ENCODE peak calls at places on chromosomes 12 and 14, in ten cellular contexts. F, E, L, U, N, M, K, Q, O and I are unnamed samples.

GRCh38 chr14:80956922-80957321 is 1.5 kb downstream of the TSHR start:
- DNase-seq in F (no peak), E (no peak), L (no peak), U (no peak), N (no peak), M (no peak), K (no peak), Q (no peak), O (no peak), I (no peak)

GRCh38 chr12:104275689-104276088 is 27.9 kb upstream of the EID3 start:
- DNase-seq in F (no peak), E (no peak), L (no peak), U (no peak), N (no peak), M (no peak), K (no peak), Q (no peak), O (no peak), I (no peak)

GRCh38 chr14:26846388-26846787 is 248.6 kb upstream of the NOVA1 start:
- DNase-seq in F (no peak), E (no peak), L (no peak), U (no peak), N (no peak), M (no peak), K (peak; percentile 59), Q (no peak), O (no peak), I (no peak)

GRCh38 chr12:67533159-67533558 is 115.4 kb upstream of the DYRK2 start:
- DNase-seq in F (no peak), E (no peak), L (no peak), U (no peak), N (no peak), M (no peak), K (no peak), Q (no peak), O (no peak), I (no peak)

GRCh38 chr14:88613552-88614010 is 50.7 kb downstream of the ZC3H14 start:
- DNase-seq in F (no peak), E (no peak), L (peak; percentile 70), U (no peak), N (no peak), M (peak; percentile 56), K (peak; percentile 34), Q (no peak), O (no peak), I (peak; percentile 70)

GRCh38 chr14:91372680-91373495 is 44.7 kb downstream of the CCDC88C start:
- DNase-seq in F (no peak), E (no peak), L (no peak), U (no peak), N (no peak), M (no peak), K (no peak), Q (no peak), O (no peak), I (no peak)

GRCh38 chr12:12008232-12008850 is 62.4 kb upstream of the BCL2L14 start:
- DNase-seq in F (no peak), E (no peak), L (no peak), U (peak; percentile 73), N (no peak), M (no peak), K (no peak), Q (no peak), O (no peak), I (no peak)

GRCh38 chr12:59036973-59037807 is 116.9 kb upstream of the LRIG3 start:
- DNase-seq in F (no peak), E (no peak), L (no peak), U (no peak), N (no peak), M (no peak), K (no peak), Q (no peak), O (no peak), I (no peak)

GRCh38 chr14:61607570-61608244 is 87.6 kb upstream of the HIF1A start:
- DNase-seq in F (no peak), E (no peak), L (no peak), U (peak; percentile 20), N (no peak), M (no peak), K (no peak), Q (no peak), O (no peak), I (no peak)